ENCODE peak calls at places on chromosomes 6 and 20, in five cellular contexts. O is KG1, G is NCI-H1105, E is GM20000, Z is kidney tubule cell. S is an unnamed sample.

GRCh38 chr6:87742106-87742505 is 40.1 kb upstream of the AKIRIN2 start:
- DNase-seq in Z (peak), O (no peak), G (no peak), E (peak), S (peak)

GRCh38 chr20:61930776-61931475 is 134.8 kb downstream of the TAF4 start:
- DNase-seq in Z (no peak), E (no peak), O (no peak), G (no peak), S (no peak)

GRCh38 chr6:3272911-3273547 is 14.3 kb downstream of the PSMG4 start:
- DNase-seq in E (no peak), Z (no peak), G (no peak), O (no peak), S (no peak)

GRCh38 chr20:37359331-37359730 is 13.4 kb downstream of the SRC start:
- DNase-seq in O (no peak), G (no peak), E (no peak), Z (no peak), S (no peak)

GRCh38 chr6:71965404-71965803 is 79.1 kb downstream of the RIMS1 start:
- DNase-seq in O (no peak), Z (peak), G (peak), E (no peak), S (no peak)

GRCh38 chr6:131400054-131400781 is 172.8 kb upstream of the ARG1 start:
- DNase-seq in O (no peak), E (no peak), G (no peak), Z (peak), S (no peak)

GRCh38 chr6:74768120-74768519 is 437.7 kb downstream of the COL12A1 start:
- DNase-seq in O (no peak), G (no peak), E (no peak), Z (no peak), S (no peak)

GRCh38 chr20:24316731-24317130 is 152.7 kb upstream of the SYNDIG1 start:
- DNase-seq in Z (no peak), E (no peak), O (no peak), G (no peak), S (no peak)

GRCh38 chr20:38094968-38095689 is 61.6 kb downstream of the RPRD1B start:
- DNase-seq in Z (no peak), E (no peak), G (no peak), O (no peak), S (no peak)

S was measured in GM12864.